ENCODE peak calls at places on chromosomes 7 and 10, in ten cellular contexts. B, H, P, A, W, N, Y, E, D and J are unnamed samples.

GRCh38 chr7:18495412-18496335 is at the start of gene HDAC9:
- DNase-seq in N (no peak), Y (peak; percentile 87), D (no peak), A (peak; percentile 56), E (peak; percentile 69), H (no peak), P (no peak), W (peak; percentile 56), B (peak; percentile 51), J (no peak)

GRCh38 chr7:960269-960871 is 5.9 kb upstream of the ADAP1 start:
- DNase-seq in A (no peak), H (no peak), E (no peak), N (no peak), W (peak; percentile 72), Y (peak; percentile 56), P (peak; percentile 40), D (no peak), B (peak; percentile 8), J (no peak)

GRCh38 chr7:133061357-133061756 is 20.5 kb downstream of the CHCHD3 start:
- DNase-seq in Y (no peak), A (no peak), W (no peak), E (no peak), B (no peak), P (no peak), N (no peak), H (no peak), D (no peak), J (no peak)

GRCh38 chr7:122092964-122093797 is 50.9 kb downstream of the AASS start:
- DNase-seq in P (peak; percentile 50), B (peak; percentile 69), A (peak; percentile 52), W (peak; percentile 34), N (peak; percentile 55), H (peak; percentile 43), E (peak; percentile 85), D (peak; percentile 9), Y (peak; percentile 61), J (peak; percentile 41)

GRCh38 chr10:100890696-100891271 is 22.0 kb upstream of the SLF2 start:
- DNase-seq in B (no peak), N (no peak), W (no peak), E (peak; percentile 95), A (no peak), P (no peak), D (no peak), Y (no peak), H (no peak), J (no peak)

GRCh38 chr10:73879296-73880173 is 5.2 kb upstream of the CAMK2G start:
- DNase-seq in P (peak; percentile 94), Y (peak; percentile 90), A (peak; percentile 95), W (peak; percentile 95), N (peak; percentile 74), E (peak; percentile 95), B (peak; percentile 93), H (peak; percentile 90), D (peak; percentile 89), J (peak; percentile 87)

GRCh38 chr7:13945670-13946069 is 43.8 kb downstream of the ETV1 start:
- DNase-seq in E (peak; percentile 22), W (no peak), B (no peak), Y (peak; percentile 53), A (no peak), D (no peak), P (no peak), H (no peak), N (no peak), J (no peak)

GRCh38 chr7:28349637-28350036 is 62.7 kb upstream of the CREB5 start:
- DNase-seq in E (no peak), H (no peak), P (no peak), W (no peak), A (no peak), Y (no peak), N (no peak), B (no peak), D (no peak), J (no peak)

GRCh38 chr7:134029743-134030142 is 97.4 kb upstream of the LRGUK start:
- DNase-seq in P (no peak), H (no peak), Y (no peak), B (no peak), D (no peak), W (no peak), A (no peak), E (no peak), N (no peak), J (no peak)

GRCh38 chr7:13420711-13421110 is 568.8 kb downstream of the ETV1 start:
- DNase-seq in E (no peak), B (no peak), A (no peak), N (no peak), W (no peak), Y (no peak), H (no peak), P (no peak), D (no peak), J (no peak)

GRCh38 chr7:106012935-106013439 is 49.9 kb downstream of the CDHR3 start:
- DNase-seq in N (no peak), H (no peak), E (peak; percentile 85), B (no peak), P (no peak), W (no peak), D (no peak), A (no peak), Y (no peak), J (no peak)

GRCh38 chr7:112714917-112715316 is 75.3 kb downstream of the TMEM168 start:
- DNase-seq in B (no peak), P (no peak), A (no peak), D (no peak), N (no peak), Y (no peak), W (no peak), E (no peak), H (no peak), J (no peak)

GRCh38 chr10:118332948-118333710 is 9.0 kb downstream of the FAM204A start:
- DNase-seq in Y (no peak), N (no peak), A (no peak), D (no peak), B (no peak), W (no peak), E (peak; percentile 36), H (no peak), P (no peak), J (no peak)

GRCh38 chr7:69843653-69844052 is 245.4 kb downstream of the AUTS2 start:
- DNase-seq in D (no peak), Y (no peak), B (no peak), A (no peak), H (no peak), E (no peak), N (no peak), W (no peak), P (no peak), J (no peak)

GRCh38 chr10:15579605-15580004 is 140.1 kb downstream of the ITGA8 start:
- DNase-seq in B (no peak), A (no peak), W (no peak), H (no peak), P (no peak), N (no peak), D (no peak), E (peak; percentile 70), Y (no peak), J (no peak)

GRCh38 chr10:13942030-13942429 is 355.3 kb downstream of the PRPF18 start:
- DNase-seq in B (no peak), W (no peak), D (no peak), H (no peak), E (no peak), A (no peak), N (no peak), Y (no peak), P (no peak), J (no peak)

GRCh38 chr7:47648301-47648900 is 66.5 kb upstream of the TNS3 start:
- DNase-seq in Y (no peak), E (peak; percentile 17), B (no peak), W (no peak), H (no peak), P (no peak), A (no peak), D (no peak), N (no peak), J (no peak)
- H3K9me3 ChIP-seq in Y (no peaks in the 10 kb centered on the region), E (peaks cover 7% of the 10 kb centered on the region), B (no peaks in the 10 kb centered on the region), W (peaks cover 3% of the 10 kb centered on the region), H (no peaks in the 10 kb centered on the region), P (peaks cover 4% of the 10 kb centered on the region), A (no peaks in the 10 kb centered on the region), D (peaks cover 6% of the 10 kb centered on the region), N (no peaks in the 10 kb centered on the region), J (no peaks in the 10 kb centered on the region)

DNA sequence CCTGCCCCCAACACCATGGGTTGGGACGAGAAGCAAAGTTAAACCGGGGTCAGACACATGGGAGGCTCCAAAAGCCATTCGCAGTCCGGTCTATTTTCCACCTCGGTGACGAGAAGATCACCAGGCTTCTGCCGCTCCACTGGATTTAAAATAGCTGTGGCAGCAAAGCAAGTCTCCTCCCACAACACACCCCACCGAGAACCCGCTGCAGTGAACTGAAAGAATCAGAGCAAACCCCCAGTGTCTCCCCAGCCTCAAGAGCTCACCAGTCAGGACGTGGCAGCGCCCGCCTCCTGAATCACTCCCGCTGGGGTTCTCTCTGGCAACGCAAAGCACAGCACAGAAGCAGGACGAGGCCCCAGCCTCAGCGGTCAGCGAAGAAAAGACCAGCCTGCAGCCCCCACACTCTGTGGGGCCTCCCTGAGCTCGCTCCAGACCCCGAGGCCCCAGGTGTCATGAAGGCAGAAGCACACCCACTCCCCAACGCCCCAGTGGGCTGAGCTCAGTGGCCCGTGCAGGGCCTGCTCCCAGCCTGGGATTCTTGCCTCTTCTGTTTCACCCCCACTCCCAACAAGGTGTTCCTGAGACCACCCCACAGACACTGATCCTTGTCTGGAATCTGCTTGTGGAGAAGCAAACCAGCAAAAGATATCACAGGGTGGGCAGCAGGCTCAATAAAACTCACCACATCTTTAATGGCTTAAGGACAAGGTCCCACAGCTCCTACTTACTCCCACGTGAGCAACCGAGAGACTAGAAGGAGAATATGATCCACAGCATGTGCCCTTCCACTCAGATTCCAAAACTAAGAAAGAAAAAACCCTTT is 126.0 kb upstream of the PPP2R2D start:
- DNase-seq in H (no peak), E (no peak), A (no peak), B (no peak), N (no peak), P (no peak), Y (no peak), W (peak; percentile 60), D (no peak), J (no peak)
- H3K9me3 ChIP-seq in H (no peaks in the 10 kb centered on the region), E (peaks cover 25% of the 10 kb centered on the region), A (peaks cover 11% of the 10 kb centered on the region), B (peaks cover 20% of the 10 kb centered on the region), N (no peaks in the 10 kb centered on the region), P (peaks cover 19% of the 10 kb centered on the region), Y (no peaks in the 10 kb centered on the region), W (peaks cover 27% of the 10 kb centered on the region), D (peaks cover 9% of the 10 kb centered on the region), J (no peaks in the 10 kb centered on the region)

GRCh38 chr10:111295788-111296187 is 219.0 kb downstream of the ADRA2A start:
- DNase-seq in N (no peak), W (no peak), Y (no peak), D (no peak), P (no peak), E (no peak), B (no peak), H (no peak), A (no peak), J (no peak)
- H3K9me3 ChIP-seq in N (no peaks in the 10 kb centered on the region), W (no peaks in the 10 kb centered on the region), Y (no peaks in the 10 kb centered on the region), D (no peaks in the 10 kb centered on the region), P (no peaks in the 10 kb centered on the region), E (no peaks in the 10 kb centered on the region), B (no peaks in the 10 kb centered on the region), H (no peaks in the 10 kb centered on the region), A (no peaks in the 10 kb centered on the region), J (no peaks in the 10 kb centered on the region)

DNA sequence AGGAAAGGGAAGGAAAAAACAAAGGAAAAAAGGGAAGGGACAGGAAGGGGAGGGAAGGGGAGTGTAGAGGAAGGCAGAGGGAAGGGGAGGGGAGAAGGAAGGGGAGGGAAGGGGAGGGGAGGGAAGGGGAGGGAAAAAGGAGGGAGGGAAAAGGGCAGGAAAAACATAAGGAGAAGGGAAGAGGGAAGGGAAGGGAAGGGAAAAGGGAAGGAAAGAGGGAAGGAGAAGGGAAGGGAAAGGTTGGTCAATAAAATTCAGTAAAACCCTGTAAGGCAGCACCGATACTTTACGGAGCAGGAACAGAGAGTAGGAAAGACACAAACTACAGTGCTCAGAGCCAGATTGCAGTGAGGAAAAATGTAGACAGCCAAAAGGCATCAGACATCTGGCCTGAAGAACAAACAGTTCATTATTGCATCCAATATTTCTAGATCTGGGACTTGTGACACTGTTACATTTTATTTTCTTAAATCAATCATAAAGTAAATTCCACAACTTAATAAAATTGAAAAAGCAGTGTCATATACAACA is 322.0 kb downstream of the CRPPA start:
- DNase-seq in B (no peak), D (no peak), Y (no peak), N (no peak), A (no peak), P (no peak), H (no peak), W (no peak), E (no peak), J (no peak)
- H3K9me3 ChIP-seq in B (no peaks in the 10 kb centered on the region), D (no peaks in the 10 kb centered on the region), Y (no peaks in the 10 kb centered on the region), N (no peaks in the 10 kb centered on the region), A (no peaks in the 10 kb centered on the region), P (no peaks in the 10 kb centered on the region), H (no peaks in the 10 kb centered on the region), W (no peaks in the 10 kb centered on the region), E (no peaks in the 10 kb centered on the region), J (no peaks in the 10 kb centered on the region)